ENCODE peak calls at places on chromosomes 5 and 9, in eight cellular contexts. P is thyroid gland, E is D721Med, O is cardiac fibroblast, W is nephron progenitor cell, B is OCI-LY7, Z is HL-60, X is GM13976. A is an unnamed sample.

GRCh38 chr9:107749787-107750444 is 260.3 kb upstream of the KLF4 start:
- DNase-seq in P (peak), E (no peak), O (peak), W (peak), B (no peak), Z (peak), X (no peak), A (peak)

GRCh38 chr5:154395407-154396106 is 50.2 kb upstream of the SAP30L start:
- DNase-seq in P (no peak), E (no peak), O (peak), W (no peak), B (no peak), Z (no peak), X (peak), A (no peak)

GRCh38 chr9:71326360-71326759 is 204.9 kb upstream of the TRPM3 start:
- DNase-seq in P (no peak), E (no peak), O (no peak), W (no peak), B (no peak), Z (no peak), X (no peak), A (no peak)

GRCh38 chr5:76341935-76342334 is 61.1 kb upstream of the IQGAP2 start:
- DNase-seq in P (no peak), E (no peak), O (no peak), W (no peak), B (peak), Z (peak), X (no peak), A (peak)

GRCh38 chr5:38695021-38695961 is 138.8 kb upstream of the LIFR start:
- DNase-seq in P (no peak), E (no peak), O (no peak), W (peak), B (no peak), Z (no peak), X (no peak), A (no peak)

GRCh38 chr5:77232545-77232944 is 22.1 kb downstream of the PDE8B start:
- DNase-seq in P (no peak), E (no peak), O (no peak), W (no peak), B (no peak), Z (no peak), X (no peak), A (no peak)

GRCh38 chr5:61504143-61504542 is 172.1 kb downstream of the ZSWIM6 start:
- DNase-seq in P (no peak), E (no peak), O (no peak), W (no peak), B (no peak), Z (no peak), X (no peak), A (no peak)

GRCh38 chr9:99249619-99250018 is 27.5 kb downstream of the SEC61B start:
- DNase-seq in P (no peak), E (no peak), O (no peak), W (no peak), B (no peak), Z (no peak), X (no peak), A (no peak)

GRCh38 chr9:95770653-95771131 is 104.8 kb upstream of the ERCC6L2 start:
- DNase-seq in P (no peak), E (no peak), O (no peak), W (peak), B (no peak), Z (no peak), X (no peak), A (no peak)

GRCh38 chr5:58381566-58381965 is 78.3 kb downstream of the PLK2 start:
- DNase-seq in P (no peak), E (no peak), O (no peak), W (no peak), B (no peak), Z (no peak), X (no peak), A (no peak)

GRCh38 chr5:1077026-1077425 is 34.8 kb downstream of the SLC12A7 start:
- DNase-seq in P (no peak), E (no peak), O (no peak), W (no peak), B (no peak), Z (no peak), X (no peak), A (no peak)

GRCh38 chr5:111072949-111073682 is 1.6 kb downstream of the TSLP start:
- DNase-seq in P (peak), E (no peak), O (peak), W (peak), B (peak), Z (no peak), X (peak), A (no peak)

GRCh38 chr9:71663931-71664459 is 104.3 kb downstream of the CEMIP2 start:
- DNase-seq in P (no peak), E (no peak), O (peak), W (no peak), B (no peak), Z (no peak), X (no peak), A (no peak)

GRCh38 chr9:89734561-89734960 is 129.7 kb downstream of the GADD45G start:
- DNase-seq in P (no peak), E (no peak), O (no peak), W (no peak), B (no peak), Z (no peak), X (no peak), A (no peak)

GRCh38 chr5:11803436-11803835 is 100.8 kb downstream of the CTNND2 start:
- DNase-seq in P (no peak), E (no peak), O (no peak), W (no peak), B (no peak), Z (no peak), X (no peak), A (no peak)

GRCh38 chr5:4513381-4513780 is 626.7 kb upstream of the ADAMTS16 start:
- DNase-seq in P (no peak), E (no peak), O (no peak), W (no peak), B (no peak), Z (no peak), X (no peak), A (no peak)

GRCh38 chr5:78600656-78601452 is 47.7 kb downstream of the LHFPL2 start:
- DNase-seq in P (no peak), E (no peak), O (peak), W (peak), B (no peak), Z (no peak), X (no peak), A (no peak)

GRCh38 chr5:68007446-68007845 is 208.1 kb upstream of the PIK3R1 start:
- DNase-seq in P (no peak), E (no peak), O (peak), W (no peak), B (no peak), Z (peak), X (no peak), A (peak)

GRCh38 chr9:35608221-35608620 is 3.2 kb downstream of the TESK1 start:
- DNase-seq in P (no peak), E (no peak), O (no peak), W (no peak), B (no peak), Z (no peak), X (no peak), A (no peak)

GRCh38 chr9:16708638-16709435 is 161.6 kb downstream of the BNC2 start:
- DNase-seq in P (no peak), E (no peak), O (peak), W (peak), B (no peak), Z (no peak), X (no peak), A (no peak)

GRCh38 chr9:137115394-137116026 is 977 bp upstream of the DPP7 start:
- DNase-seq in P (no peak), E (no peak), O (no peak), W (no peak), B (no peak), Z (no peak), X (peak), A (no peak)

GRCh38 chr9:137116728-137117127 is 2.2 kb upstream of the DPP7 start:
- DNase-seq in P (no peak), E (no peak), O (no peak), W (no peak), B (no peak), Z (no peak), X (no peak), A (no peak)

GRCh38 chr9:137117269-137117731 is 2.8 kb upstream of the DPP7 start:
- DNase-seq in P (no peak), E (no peak), O (no peak), W (no peak), B (no peak), Z (no peak), X (peak), A (no peak)

GRCh38 chr9:137114613-137115393 is at the start of gene DPP7:
- DNase-seq in P (peak), E (peak), O (peak), W (peak), B (peak), Z (peak), X (peak), A (peak)

GRCh38 chr9:137116027-137116507 is 1.5 kb upstream of the DPP7 start:
- DNase-seq in P (no peak), E (no peak), O (no peak), W (no peak), B (no peak), Z (no peak), X (no peak), A (no peak)
- TF ChIP-seq CTCF in P (no peak), E (no peak), O (no peak), W (no peak), B (peak), Z (no peak), X (no peak), A (no peak)

GRCh38 chr5:81228084-81228483 is 5.0 kb upstream of the CKMT2 start:
- DNase-seq in P (no peak), E (no peak), O (no peak), W (no peak), B (no peak), Z (no peak), X (no peak), A (no peak)
- TF ChIP-seq CTCF in P (no peak), E (no peak), O (no peak), W (no peak), B (no peak), Z (no peak), X (no peak), A (no peak)

DNA sequence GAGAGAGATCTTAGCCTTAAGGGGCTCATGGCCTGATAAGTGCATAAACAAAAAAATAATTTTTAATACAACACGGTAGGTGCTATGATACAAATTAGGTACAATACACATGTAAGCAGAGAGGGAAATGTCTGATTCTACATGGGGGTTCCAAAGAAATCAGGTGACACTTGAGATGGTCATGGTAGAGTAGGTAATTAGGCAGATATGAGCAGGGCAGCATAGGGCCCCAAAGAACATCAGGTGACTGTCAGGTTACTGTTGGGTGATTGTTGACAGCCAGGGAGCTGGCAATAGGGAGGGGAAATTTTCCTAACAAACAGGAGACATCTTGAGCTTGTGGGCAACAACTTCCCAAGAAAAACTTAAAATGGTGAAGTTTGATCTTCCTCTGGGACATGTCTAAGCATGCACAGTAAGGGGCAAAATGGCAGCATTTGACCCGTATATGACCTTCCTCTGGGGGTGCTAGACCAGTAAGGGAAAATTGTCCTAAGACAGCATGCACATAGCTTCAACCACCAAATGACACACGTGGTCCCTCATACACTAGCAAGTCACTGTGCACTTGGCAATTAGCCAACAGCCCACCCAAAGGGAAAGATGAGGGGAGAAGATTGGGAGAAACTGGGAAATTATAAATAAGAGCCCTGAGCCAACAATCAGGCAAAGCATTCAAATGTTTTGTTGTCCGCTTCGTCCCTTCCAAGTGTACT is 37.3 kb upstream of the TENT4A start:
- DNase-seq in P (no peak), E (no peak), O (no peak), W (no peak), B (no peak), Z (peak), X (no peak), A (no peak)
- TF ChIP-seq CTCF in P (no peak), E (no peak), O (no peak), W (no peak), B (peak), Z (no peak), X (no peak), A (no peak)

GRCh38 chr9:2875218-2875977 is 31.5 kb upstream of the PUM3 start:
- DNase-seq in P (no peak), E (no peak), O (no peak), W (no peak), B (no peak), Z (no peak), X (no peak), A (no peak)

GRCh38 chr9:2870340-2870739 is 26.4 kb upstream of the PUM3 start:
- DNase-seq in P (no peak), E (no peak), O (no peak), W (no peak), B (no peak), Z (no peak), X (no peak), A (no peak)

GRCh38 chr9:2874001-2874750 is 30.3 kb upstream of the PUM3 start:
- DNase-seq in P (no peak), E (no peak), O (peak), W (no peak), B (no peak), Z (no peak), X (no peak), A (no peak)

GRCh38 chr9:2872941-2873323 is 29.0 kb upstream of the PUM3 start:
- DNase-seq in P (no peak), E (no peak), O (no peak), W (no peak), B (no peak), Z (no peak), X (no peak), A (no peak)

DNA sequence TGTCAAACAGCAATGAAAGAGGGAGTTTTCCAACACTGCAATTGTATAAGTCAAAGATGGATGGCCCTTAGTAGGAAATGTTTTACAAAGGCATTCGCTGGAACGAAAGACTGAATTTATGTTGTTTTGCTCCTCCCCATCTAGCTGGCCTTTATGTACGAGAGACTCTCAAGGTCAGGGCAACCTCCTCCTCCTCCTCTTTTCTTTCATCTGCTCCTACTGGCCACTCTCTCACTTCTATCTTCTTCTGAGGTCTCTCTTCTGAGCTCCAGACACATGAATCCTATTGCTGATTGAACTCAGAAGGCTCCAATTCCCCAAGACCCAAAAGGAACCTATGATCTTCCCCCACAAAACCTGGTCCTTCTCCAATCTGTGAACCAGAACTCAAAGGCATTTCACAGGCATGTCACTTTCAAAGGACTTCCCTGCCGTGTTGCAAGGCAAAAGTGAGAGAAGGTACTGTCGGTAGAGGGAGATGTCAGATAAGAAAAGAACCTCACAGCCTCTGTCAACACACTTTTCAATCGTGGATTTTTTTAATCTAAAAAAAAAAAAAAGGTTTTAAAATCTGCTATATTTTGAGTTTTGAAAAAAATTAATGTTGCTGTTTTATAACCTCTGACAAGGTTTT is 28.5 kb upstream of the PUM3 start:
- DNase-seq in P (no peak), E (no peak), O (peak), W (peak), B (no peak), Z (no peak), X (no peak), A (no peak)
- TF ChIP-seq CTCF in P (no peak), E (peak), O (peak), W (peak), B (peak), Z (no peak), X (peak), A (no peak)

DNA sequence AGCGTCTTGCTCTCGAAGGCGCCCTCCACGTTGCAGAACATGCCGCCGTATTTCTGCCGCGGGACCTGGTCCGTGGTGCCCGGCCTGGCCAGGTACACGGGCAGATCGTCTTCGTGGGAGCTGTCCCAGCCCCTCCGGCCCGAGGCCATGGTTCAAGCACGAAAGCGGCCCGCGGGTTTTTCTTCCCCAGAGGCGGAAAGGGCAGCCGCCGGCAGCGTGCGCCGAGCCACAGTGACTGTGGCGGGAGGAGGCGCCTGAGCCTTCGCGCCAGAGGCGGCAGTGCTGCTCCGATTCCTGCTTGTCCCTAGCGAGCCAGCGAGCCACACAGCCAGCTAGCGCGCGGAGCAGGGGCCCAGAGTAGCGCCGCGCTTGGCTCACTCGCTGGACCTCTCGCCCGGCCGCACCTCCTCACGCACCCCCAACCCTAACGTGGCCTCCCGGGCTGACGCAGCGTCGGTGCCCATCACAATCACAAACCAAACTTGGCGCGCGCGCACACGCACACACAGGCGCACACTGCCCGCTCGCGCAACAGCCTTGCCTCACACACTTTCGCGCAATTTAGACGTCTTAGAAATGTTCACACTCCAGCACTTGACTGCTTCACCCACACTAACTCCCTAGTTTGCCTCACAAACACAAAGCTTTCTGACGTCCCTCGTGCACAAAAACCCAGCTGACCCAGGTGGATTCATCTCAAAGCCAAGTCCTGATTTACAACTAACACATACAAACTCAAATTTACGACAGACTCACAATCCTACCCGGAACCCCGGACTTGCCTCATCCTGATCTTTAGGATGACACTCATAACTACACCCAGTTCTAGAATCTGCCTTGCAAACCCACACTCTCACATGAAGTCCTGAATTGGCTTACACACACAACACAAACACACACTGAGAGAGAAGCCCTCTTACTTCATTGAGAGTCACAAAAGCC is at the start of gene DPYSL3:
- DNase-seq in P (peak), E (no peak), O (peak), W (peak), B (no peak), Z (no peak), X (peak), A (no peak)
- TF ChIP-seq CTCF in P (no peak), E (peak), O (peak), W (no peak), B (no peak), Z (no peak), X (no peak), A (no peak)

GRCh38 chr5:159682623-159683022 is 233.7 kb upstream of the ADRA1B start:
- DNase-seq in P (no peak), E (no peak), O (peak), W (no peak), B (no peak), Z (no peak), X (no peak), A (no peak)
- TF ChIP-seq CTCF in P (no peak), E (no peak), O (peak), W (no peak), B (peak), Z (no peak), X (no peak), A (no peak)

DNA sequence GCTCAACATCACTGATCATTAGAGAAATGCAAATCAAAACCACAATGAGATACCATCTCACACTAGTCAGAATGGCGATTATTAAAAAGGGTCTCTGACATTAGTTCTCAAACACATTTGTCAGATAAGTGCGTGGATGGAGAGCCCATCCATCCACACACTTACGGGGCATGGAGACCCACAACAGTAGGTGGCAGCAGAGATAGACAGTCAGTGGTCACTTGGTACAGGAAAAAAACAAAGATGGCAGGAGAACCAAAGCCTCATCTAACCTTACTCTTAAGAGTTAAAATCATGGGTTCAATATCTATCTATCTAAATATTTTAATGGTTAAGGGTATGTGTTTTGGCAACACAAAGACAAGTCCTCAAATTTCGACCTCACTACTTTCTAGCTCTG is 1378.7 kb upstream of the C9orf72 start:
- DNase-seq in P (no peak), E (no peak), O (peak), W (no peak), B (no peak), Z (no peak), X (no peak), A (no peak)
- TF ChIP-seq CTCF in P (no peak), E (peak), O (peak), W (no peak), B (peak), Z (no peak), X (no peak), A (no peak)

GRCh38 chr5:100520348-100520747 is 14.8 kb upstream of the FAM174A start:
- DNase-seq in P (no peak), E (no peak), O (no peak), W (no peak), B (no peak), Z (no peak), X (no peak), A (no peak)
- TF ChIP-seq CTCF in P (no peak), E (no peak), O (no peak), W (no peak), B (peak), Z (no peak), X (no peak), A (no peak)

A was measured in CD14-positive monocyte.